ENCODE peak calls at places on chromosomes 2 and 18, in four cellular contexts. R is GM12878, Y is H1, U is K562. Z is an unnamed sample.
A peak's percentile ranks its signal among the peaks of the same experiment; 100 is the strongest.

GRCh38 chr2:23757686-23758433 is 169.1 kb downstream of the ATAD2B start:
- DNase-seq in U (peak; percentile 59), Y (no peak), R (no peak), Z (peak; percentile 43)

GRCh38 chr18:26466026-26466425 is 82.3 kb downstream of the KCTD1 start:
- DNase-seq in Y (no peak), U (no peak), R (no peak), Z (no peak)

GRCh38 chr2:155412599-155412998 is 714.1 kb downstream of the KCNJ3 start:
- DNase-seq in U (no peak), R (peak; percentile 41), Y (no peak), Z (no peak)

GRCh38 chr2:66854304-66854703 is 419.4 kb downstream of the MEIS1 start:
- DNase-seq in R (no peak), Y (no peak), U (no peak), Z (no peak)

GRCh38 chr2:198691236-198691635 is 766.5 kb downstream of the SATB2 start:
- DNase-seq in U (no peak), R (no peak), Y (no peak), Z (no peak)

GRCh38 chr2:60641866-60642788 is 88.7 kb upstream of the BCL11A start:
- DNase-seq in U (peak; percentile 62), R (no peak), Y (peak; percentile 47), Z (peak; percentile 36)

GRCh38 chr2:165469417-165469816 is at the start of gene CSRNP3:
- DNase-seq in R (no peak), U (no peak), Y (no peak), Z (peak; percentile 42)

GRCh38 chr2:8049851-8050571 is 631.8 kb upstream of the ID2 start:
- DNase-seq in U (no peak), R (peak; percentile 79), Y (no peak), Z (no peak)

GRCh38 chr2:233466991-233467603 is 99.5 kb downstream of the USP40 start:
- DNase-seq in R (no peak), U (no peak), Y (no peak), Z (no peak)

GRCh38 chr2:20571231-20571630 is 79.7 kb downstream of the HS1BP3 start:
- DNase-seq in Y (no peak), R (no peak), U (no peak), Z (no peak)

GRCh38 chr2:238061310-238062202 is 755 bp downstream of the SCLY start:
- DNase-seq in U (peak; percentile 51), Y (peak; percentile 70), R (no peak), Z (peak; percentile 35)

GRCh38 chr2:57330447-57330846 is 716.2 kb upstream of the VRK2 start:
- DNase-seq in R (no peak), Y (no peak), U (no peak), Z (no peak)

GRCh38 chr2:3237501-3237889 is 140.1 kb downstream of the EIPR1 start:
- DNase-seq in R (no peak), U (no peak), Y (no peak), Z (no peak)

GRCh38 chr2:101446869-101447268 is 28.0 kb downstream of the RFX8 start:
- DNase-seq in R (no peak), Y (no peak), U (no peak), Z (no peak)

GRCh38 chr2:64838817-64839216 is 150.4 kb upstream of the SLC1A4 start:
- DNase-seq in U (no peak), Y (no peak), R (no peak), Z (no peak)

GRCh38 chr2:18345848-18346247 is 214.6 kb downstream of the RDH14 start:
- DNase-seq in Y (no peak), U (no peak), R (no peak), Z (no peak)

GRCh38 chr2:68662466-68662865 is 19.1 kb downstream of the PROKR1 start:
- DNase-seq in U (no peak), R (no peak), Y (no peak), Z (no peak)

GRCh38 chr2:155574941-155575340 is 757.6 kb downstream of the NR4A2 start:
- DNase-seq in Y (no peak), U (no peak), R (no peak), Z (no peak)

GRCh38 chr2:61620244-61621159 is 82.3 kb upstream of the XPO1 start:
- DNase-seq in R (no peak), U (peak; percentile 86), Y (no peak), Z (peak; percentile 25)

GRCh38 chr2:232435805-232436204 is 20.1 kb upstream of the ALPI start:
- DNase-seq in Y (no peak), U (no peak), R (no peak), Z (no peak)

GRCh38 chr2:9201185-9201891 is 5.3 kb upstream of the ASAP2 start:
- DNase-seq in U (peak; percentile 83), Y (peak; percentile 10), R (no peak), Z (no peak)

GRCh38 chr2:173359231-173359630 is 4.6 kb downstream of the CDCA7 start:
- DNase-seq in U (no peak), R (peak; percentile 79), Y (no peak), Z (no peak)

GRCh38 chr2:234808907-234809306 is 142.9 kb upstream of the SH3BP4 start:
- DNase-seq in Y (no peak), R (no peak), U (no peak), Z (no peak)

GRCh38 chr2:16332681-16333519 is 332.7 kb downstream of the CYRIA start:
- DNase-seq in Y (no peak), R (no peak), U (no peak), Z (no peak)

GRCh38 chr18:12556946-12557806 is 100.7 kb downstream of the SPIRE1 start:
- DNase-seq in Y (no peak), U (no peak), R (no peak), Z (no peak)

GRCh38 chr2:61807036-61807757 is 46.7 kb downstream of the FAM161A start:
- DNase-seq in R (peak; percentile 24), Y (no peak), U (no peak), Z (no peak)

GRCh38 chr2:229780856-229781773 is 66.8 kb upstream of the DNER start:
- DNase-seq in R (no peak), U (peak; percentile 24), Y (peak; percentile 50), Z (peak; percentile 43)

GRCh38 chr2:9748586-9748985 is 94.7 kb upstream of the TAF1B start:
- DNase-seq in R (no peak), Y (no peak), U (no peak), Z (no peak)

GRCh38 chr2:172256886-172257285 is 154.2 kb upstream of the DLX2 start:
- DNase-seq in Y (no peak), U (no peak), R (no peak), Z (no peak)

GRCh38 chr2:74059137-74059775 is 74.5 kb downstream of the TET3 start:
- DNase-seq in R (no peak), Y (no peak), U (no peak), Z (no peak)

GRCh38 chr18:74546751-74547530 is 12.6 kb downstream of the CNDP1 start:
- DNase-seq in R (no peak), Y (no peak), U (no peak), Z (no peak)

GRCh38 chr18:10546557-10547300 is 20.9 kb downstream of the NAPG start:
- DNase-seq in U (no peak), Y (no peak), R (no peak), Z (peak; percentile 46)

GRCh38 chr2:28004086-28004485 is 113.6 kb downstream of the BABAM2 start:
- DNase-seq in Y (no peak), U (no peak), R (no peak), Z (no peak)

GRCh38 chr18:31679133-31679731 is 5.1 kb downstream of the B4GALT6 start:
- DNase-seq in U (no peak), R (no peak), Y (no peak), Z (no peak)

GRCh38 chr2:236941551-236941950 is 144.1 kb upstream of the COPS8 start:
- DNase-seq in U (no peak), R (no peak), Y (peak; percentile 22), Z (no peak)

GRCh38 chr2:192628017-192628416 is 433.3 kb upstream of the TMEFF2 start:
- DNase-seq in U (no peak), R (no peak), Y (no peak), Z (no peak)

GRCh38 chr2:238911376-238912227 is 63.7 kb downstream of the TWIST2 start:
- DNase-seq in R (no peak), Y (no peak), U (no peak), Z (no peak)

GRCh38 chr2:83471708-83472107 is 987.4 kb downstream of the SUCLG1 start:
- DNase-seq in Y (no peak), R (no peak), U (no peak), Z (no peak)

GRCh38 chr2:39142012-39142346 is 21.1 kb upstream of the SOS1 start:
- DNase-seq in Y (no peak), R (no peak), U (peak; percentile 87), Z (no peak)
- TF ChIP-seq HDAC6 in Y (no peak), R (no peak), U (no peak), Z (no peak)

DNA sequence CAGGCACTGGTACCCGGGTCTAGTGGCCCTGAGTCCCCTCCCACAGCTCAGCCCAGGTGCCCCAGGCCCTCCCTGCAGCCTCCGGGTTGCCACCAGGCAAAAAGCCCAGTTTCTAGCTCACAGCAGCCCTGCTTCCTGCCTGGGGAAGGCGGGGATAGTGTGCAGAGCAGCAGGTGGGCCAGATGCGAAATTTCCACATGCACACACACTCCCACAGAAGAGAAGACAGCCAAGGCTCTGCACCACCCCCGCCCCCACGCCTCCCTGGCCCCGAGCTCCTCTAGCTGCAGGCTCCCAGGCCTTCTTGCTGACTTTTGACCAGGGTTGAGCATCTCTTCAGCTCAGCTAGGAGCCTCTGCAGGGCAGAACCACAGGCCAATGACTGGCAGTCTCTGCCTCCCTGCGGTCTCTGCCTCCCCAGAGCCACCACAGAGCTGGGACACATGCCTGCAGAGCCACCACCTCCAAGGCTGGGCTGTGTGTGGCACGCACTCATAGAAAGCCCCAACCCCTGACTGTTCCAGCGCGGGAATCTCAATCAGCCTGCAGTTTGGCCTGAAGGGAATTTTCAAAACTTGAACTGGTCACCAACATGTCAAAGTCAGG is 7.2 kb downstream of the SLC66A2 start:
- DNase-seq in Y (no peak), U (no peak), R (no peak), Z (no peak)
- TF ChIP-seq HDAC6 in Y (no peak), U (no peak), R (no peak), Z (no peak)

DNA sequence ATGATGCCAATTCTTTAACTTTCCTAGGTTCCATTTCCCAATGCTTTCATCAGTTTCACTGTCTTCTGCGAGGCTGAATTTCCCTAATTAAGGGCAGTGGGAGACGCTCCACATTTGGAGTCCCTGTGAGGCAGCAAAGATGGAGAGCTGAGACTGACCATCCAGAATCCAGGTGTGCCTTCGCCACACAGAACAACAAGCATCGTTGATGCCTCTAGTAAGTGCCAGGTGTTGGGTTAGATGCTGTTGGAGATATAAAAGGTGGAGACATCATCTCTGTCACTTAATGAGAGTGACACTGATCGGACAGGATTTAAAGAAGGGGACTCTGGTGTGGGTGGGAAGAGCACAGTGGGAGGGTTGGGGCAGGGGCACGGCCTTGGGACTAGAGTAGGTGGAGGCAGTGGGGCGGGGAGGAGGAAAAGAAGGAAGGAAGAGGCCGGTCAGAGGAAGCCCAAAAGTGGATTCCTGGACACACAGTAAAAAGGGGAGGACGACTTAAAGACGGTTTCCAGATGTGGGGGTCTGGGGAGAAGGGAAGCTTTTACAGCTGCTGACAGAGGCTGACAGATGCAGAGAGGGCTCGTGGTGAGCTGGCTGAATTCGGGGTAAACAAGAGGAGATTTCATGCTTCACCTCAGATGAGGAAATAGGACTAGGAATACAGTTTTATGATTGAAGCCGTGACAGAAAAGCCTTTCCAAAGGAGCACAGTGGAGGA is 113.0 kb downstream of the BCL2 start:
- DNase-seq in R (no peak), Y (no peak), U (no peak), Z (no peak)
- TF ChIP-seq HDAC6 in R (no peak), Y (no peak), U (no peak), Z (no peak)

DNA sequence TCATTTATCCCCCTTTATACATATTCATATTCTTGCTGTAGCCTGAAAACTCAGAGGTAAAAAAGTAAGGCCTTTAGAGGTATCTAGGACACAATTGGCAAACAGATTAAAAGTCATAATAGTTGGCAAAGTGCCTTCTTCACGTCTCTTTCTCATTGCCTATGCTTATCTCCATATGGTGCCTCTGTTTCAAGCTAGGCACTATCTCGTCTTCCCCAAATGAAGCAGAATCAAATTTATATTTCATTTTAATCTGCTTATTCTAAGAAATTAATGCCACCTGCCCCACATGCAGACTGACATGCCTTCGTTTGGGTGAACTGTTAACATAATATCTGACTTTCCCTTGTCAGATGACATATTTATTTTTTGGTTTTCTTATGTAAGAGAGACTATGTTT is 245.4 kb downstream of the CDH2 start:
- DNase-seq in U (no peak), R (no peak), Y (no peak), Z (no peak)
- TF ChIP-seq HDAC6 in U (no peak), R (no peak), Y (no peak), Z (no peak)

Z was measured in HepG2.